ENCODE peak calls at places on chromosomes 7 and 10, in eight cellular contexts. L is stomach, N is HepG2, S is A549, X is ovary, G is tibial nerve, U is sigmoid colon, M is H1. B is an unnamed sample.

GRCh38 chr7:1646957-1647891 is 22.9 kb upstream of the ELFN1 start:
- DNase-seq in N (no peak), M (no peak), X (no peak), U (no peak), G (no peak), S (no peak), L (no peak), B (no peak)

GRCh38 chr7:103079836-103080235 is 4.9 kb downstream of the ARMC10 start:
- DNase-seq in M (no peak), G (no peak), X (no peak), N (no peak), U (no peak), L (no peak), S (no peak), B (no peak)

GRCh38 chr7:139828880-139829653 is at the start of gene TBXAS1:
- DNase-seq in L (peak), X (no peak), S (peak), G (peak), U (no peak), M (no peak), N (no peak), B (peak)

GRCh38 chr10:104809288-104810090 is 168.4 kb downstream of the SORCS3 start:
- DNase-seq in N (peak), S (no peak), X (no peak), U (no peak), M (peak), G (no peak), L (no peak), B (no peak)

GRCh38 chr7:27097686-27098492 is 2.1 kb upstream of the HOXA1 start:
- DNase-seq in U (peak), N (no peak), L (no peak), M (no peak), S (no peak), G (no peak), X (no peak), B (no peak)

GRCh38 chr10:76354349-76354748 is 922.9 kb downstream of the LRMDA start:
- DNase-seq in L (no peak), S (no peak), N (no peak), X (no peak), U (no peak), M (no peak), G (no peak), B (no peak)

GRCh38 chr10:22505923-22506685 is 160.8 kb downstream of the SPAG6 start:
- DNase-seq in M (no peak), U (no peak), X (no peak), G (no peak), N (no peak), L (peak), S (no peak), B (peak)

GRCh38 chr7:75038508-75038907 is 35.1 kb downstream of the RCC1L start:
- DNase-seq in X (no peak), N (no peak), M (no peak), L (no peak), U (no peak), G (no peak), S (no peak), B (no peak)

GRCh38 chr7:2032030-2032875 is 200.5 kb downstream of the MAD1L1 start:
- DNase-seq in U (peak), L (peak), X (peak), G (no peak), M (no peak), S (no peak), N (no peak), B (no peak)

GRCh38 chr7:76326646-76327233 is 24.3 kb downstream of the HSPB1 start:
- DNase-seq in G (no peak), L (no peak), X (no peak), S (peak), N (no peak), U (no peak), M (no peak), B (no peak)

GRCh38 chr10:61302124-61302523 is 151.1 kb downstream of the TMEM26 start:
- DNase-seq in S (no peak), N (no peak), M (no peak), U (no peak), G (no peak), X (no peak), L (no peak), B (no peak)

GRCh38 chr7:48089415-48089975 is 430 bp downstream of the UPP1 start:
- DNase-seq in L (peak), X (peak), N (no peak), U (peak), M (no peak), G (no peak), S (no peak), B (peak)

GRCh38 chr10:46545861-46546590 is 10.4 kb downstream of the GPRIN2 start:
- DNase-seq in U (peak), L (peak), M (no peak), N (no peak), S (peak), G (no peak), X (peak), B (no peak)

DNA sequence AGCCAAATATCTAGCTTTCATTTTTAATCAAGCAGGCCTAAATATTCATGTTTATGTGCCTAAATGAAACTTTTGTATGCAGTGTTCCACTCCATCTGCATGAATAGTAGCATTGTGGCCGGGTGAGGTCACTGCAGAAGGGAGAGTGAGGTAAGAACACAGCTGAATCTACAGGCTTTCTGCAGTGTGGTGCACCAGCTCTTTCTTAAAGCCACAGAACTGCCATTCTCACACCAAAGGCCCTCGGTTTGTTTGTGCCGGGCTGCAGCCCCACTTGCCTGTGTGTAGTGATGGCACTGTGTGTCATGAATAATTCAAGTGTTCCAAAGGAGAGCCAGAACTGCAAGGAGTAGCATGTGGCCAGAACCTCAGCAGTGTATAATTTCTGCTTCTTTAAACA is 204.1 kb downstream of the TRIL start:
- DNase-seq in X (no peak), N (no peak), G (peak), S (peak), L (no peak), M (no peak), U (no peak), B (no peak)
- TF ChIP-seq EP300 in X (no peak), N (no peak), G (peak), S (no peak), L (no peak), M (no peak), U (no peak), B (no peak)

GRCh38 chr7:117083648-117084047 is 130.3 kb downstream of the ST7 start:
- DNase-seq in M (no peak), U (no peak), L (peak), X (no peak), G (no peak), N (no peak), S (no peak), B (no peak)

GRCh38 chr7:117085769-117086463 is 132.6 kb downstream of the ST7 start:
- DNase-seq in L (no peak), X (no peak), M (no peak), G (no peak), N (no peak), S (no peak), U (no peak), B (no peak)

GRCh38 chr7:117084286-117084685 is 131.0 kb downstream of the ST7 start:
- DNase-seq in X (no peak), U (no peak), M (no peak), S (no peak), L (no peak), N (no peak), G (no peak), B (no peak)

GRCh38 chr7:117086788-117087187 is 133.5 kb downstream of the ST7 start:
- DNase-seq in L (no peak), G (no peak), S (no peak), U (no peak), N (no peak), X (no peak), M (no peak), B (no peak)

GRCh38 chr7:117085275-117085674 is 132.0 kb downstream of the ST7 start:
- DNase-seq in N (no peak), L (no peak), M (no peak), U (no peak), X (no peak), S (no peak), G (no peak), B (no peak)
- TF ChIP-seq EP300 in N (no peak), L (no peak), M (no peak), U (no peak), X (no peak), S (no peak), G (no peak), B (no peak)

GRCh38 chr10:73625884-73626753 is 15.2 kb downstream of the MYOZ1 start:
- DNase-seq in S (peak), N (peak), U (peak), L (peak), X (peak), M (peak), G (peak), B (peak)
- TF ChIP-seq EP300 in S (no peak), N (no peak), U (no peak), L (no peak), X (no peak), M (no peak), G (peak), B (no peak)

DNA sequence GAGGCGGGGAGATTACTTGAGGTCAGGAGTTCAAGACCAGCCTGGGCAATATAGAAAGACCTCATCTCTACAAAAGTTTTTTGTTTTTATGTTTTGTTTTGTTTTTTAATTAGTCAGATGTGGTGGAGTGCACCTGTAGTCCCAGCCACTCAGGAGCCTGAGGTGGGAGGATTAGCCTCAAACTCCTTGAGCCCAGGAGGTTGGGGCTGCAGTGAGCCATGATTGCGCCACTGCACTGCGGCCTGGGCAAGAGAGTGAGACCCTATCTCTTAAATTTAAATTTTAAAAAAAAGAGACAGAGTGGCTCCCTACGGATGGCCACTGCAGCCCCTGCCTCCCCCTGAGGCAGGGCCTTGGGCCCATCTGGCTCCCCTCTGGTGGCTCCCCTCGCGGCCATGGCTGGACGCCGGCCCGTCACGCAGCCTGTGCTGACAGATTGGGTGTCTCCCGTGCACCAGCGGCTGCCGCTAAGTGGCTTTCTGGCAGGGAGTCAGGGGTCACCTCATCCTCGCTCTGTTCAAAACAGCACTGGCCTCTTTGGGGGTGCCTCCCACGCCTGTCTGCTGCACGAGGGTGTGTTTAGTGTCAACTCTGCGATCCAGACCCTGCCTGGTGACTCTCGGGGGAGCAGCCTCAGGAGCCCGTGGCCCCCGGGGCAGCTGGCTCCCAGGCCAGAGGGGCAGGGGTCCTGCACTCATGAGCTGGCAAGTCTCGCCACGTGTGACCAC is 44.4 kb upstream of the ELN start:
- DNase-seq in X (no peak), L (no peak), M (no peak), S (no peak), N (no peak), G (no peak), U (no peak), B (no peak)
- TF ChIP-seq EP300 in X (no peak), L (no peak), M (no peak), S (no peak), N (no peak), G (no peak), U (no peak), B (no peak)